ENCODE peak calls at places on chromosomes 6 and 20, in seven cellular contexts. C, O, Q, H, R, B and A are unnamed samples.

GRCh38 chr6:79818471-79818870 is 128.9 kb downstream of the ELOVL4 start:
- DNase-seq in Q (no peak), C (no peak), H (no peak), R (no peak), O (no peak), B (no peak), A (peak)

GRCh38 chr6:82924799-82925535 is 140.7 kb downstream of the UBE3D start:
- DNase-seq in H (peak), C (no peak), B (no peak), Q (no peak), R (no peak), O (no peak), A (no peak)

GRCh38 chr6:124487778-124488431 is 474.3 kb upstream of the RNF217 start:
- DNase-seq in C (no peak), H (peak), B (no peak), O (peak), R (no peak), Q (peak), A (peak)

GRCh38 chr6:87639373-87639772 is 49.4 kb downstream of the ORC3 start:
- DNase-seq in R (no peak), Q (no peak), C (no peak), H (no peak), B (no peak), O (no peak), A (no peak)

GRCh38 chr6:125793863-125794262 is 3.1 kb downstream of the NCOA7 start:
- DNase-seq in H (peak), B (no peak), C (no peak), R (no peak), O (no peak), Q (no peak), A (no peak)

GRCh38 chr20:48649868-48650267 is 177.9 kb downstream of the PREX1 start:
- DNase-seq in R (no peak), O (no peak), C (no peak), H (no peak), B (no peak), Q (no peak), A (no peak)

GRCh38 chr6:20661721-20662120 is 127.5 kb downstream of the CDKAL1 start:
- DNase-seq in R (no peak), O (no peak), H (peak), B (no peak), C (no peak), Q (no peak), A (peak)

GRCh38 chr6:126117251-126117650 is 130.9 kb downstream of the TRMT11 start:
- DNase-seq in B (no peak), Q (no peak), H (peak), O (no peak), R (no peak), C (no peak), A (no peak)

GRCh38 chr6:449486-450419 is 58.2 kb downstream of the IRF4 start:
- DNase-seq in B (no peak), O (no peak), R (no peak), H (no peak), C (no peak), Q (no peak), A (no peak)

GRCh38 chr6:136956590-136957573 is 34.8 kb downstream of the SLC35D3 start:
- DNase-seq in B (peak), C (no peak), Q (no peak), R (peak), H (no peak), O (peak), A (peak)

GRCh38 chr20:53707341-53708102 is 113.9 kb upstream of the ZNF217 start:
- DNase-seq in H (peak), Q (peak), R (peak), C (no peak), O (peak), B (no peak), A (no peak)

GRCh38 chr6:170575250-170575649 is 9.2 kb downstream of the PDCD2 start:
- DNase-seq in H (peak), O (peak), B (no peak), R (no peak), Q (peak), C (no peak), A (no peak)

GRCh38 chr20:32368930-32369329 is 10.8 kb downstream of the ASXL1 start:
- DNase-seq in R (peak), O (peak), C (no peak), B (peak), H (peak), Q (peak), A (no peak)

GRCh38 chr6:30344868-30345671 is at the start of gene RPP21:
- DNase-seq in Q (peak), C (peak), R (peak), O (peak), H (peak), B (peak), A (peak)

GRCh38 chr20:37406010-37406998 is 60.4 kb downstream of the SRC start:
- DNase-seq in H (peak), B (peak), C (no peak), O (peak), R (peak), Q (no peak), A (peak)

GRCh38 chr20:46694484-46694883 is 5.2 kb upstream of the TP53RK start:
- DNase-seq in O (no peak), B (no peak), Q (no peak), C (no peak), H (peak), R (peak), A (peak)

GRCh38 chr20:47355489-47356219 is 845 bp downstream of the ZMYND8 start:
- DNase-seq in B (peak), H (peak), R (peak), Q (no peak), O (peak), C (no peak), A (no peak)

GRCh38 chr20:63323298-63323820 is 30.4 kb downstream of the COL20A1 start:
- DNase-seq in Q (no peak), R (no peak), B (no peak), C (no peak), O (no peak), H (peak), A (no peak)

GRCh38 chr6:16758163-16758975 is 2.9 kb downstream of the ATXN1 start:
- DNase-seq in C (no peak), Q (no peak), R (no peak), B (peak), H (peak), O (peak), A (peak)

GRCh38 chr20:48298851-48299484 is 513.7 kb upstream of the SULF2 start:
- DNase-seq in Q (peak), C (peak), R (no peak), B (peak), H (peak), O (peak), A (peak)

GRCh38 chr6:97765480-97765879 is 482.5 kb upstream of the MMS22L start:
- DNase-seq in C (no peak), Q (peak), O (no peak), H (peak), R (no peak), B (no peak), A (no peak)

GRCh38 chr20:25989196-25989595 is 292.5 kb upstream of the ZNF337 start:
- DNase-seq in R (no peak), Q (no peak), B (no peak), O (no peak), H (no peak), C (no peak), A (no peak)

GRCh38 chr20:25985597-25985996 is 288.9 kb upstream of the ZNF337 start:
- DNase-seq in B (no peak), Q (no peak), R (no peak), H (no peak), C (no peak), O (no peak), A (no peak)

GRCh38 chr20:25987073-25987927 is 290.6 kb upstream of the ZNF337 start:
- DNase-seq in H (peak), C (peak), Q (peak), O (no peak), B (peak), R (peak), A (peak)

DNA sequence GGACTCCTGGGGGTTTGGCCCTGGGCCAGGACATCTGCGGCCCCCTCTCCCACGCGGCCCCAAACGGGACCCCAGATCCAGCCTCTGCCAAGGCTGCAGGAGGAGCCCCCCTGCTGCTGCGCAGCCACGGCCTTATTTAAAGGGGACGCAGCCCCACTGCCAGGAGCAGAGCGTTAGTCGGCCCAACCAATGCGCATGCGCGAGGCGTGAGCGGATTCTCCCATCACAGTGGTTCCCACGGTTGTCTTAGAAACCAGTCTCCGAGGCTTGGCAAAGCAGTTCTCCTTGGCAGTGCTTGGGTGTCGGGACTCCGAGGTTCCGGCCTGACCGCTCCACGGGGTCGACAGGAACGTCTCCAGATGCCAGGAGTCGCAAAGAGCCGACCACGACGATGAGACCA is 288.3 kb upstream of the ZNF337 start:
- DNase-seq in H (peak), C (peak), R (no peak), O (no peak), Q (no peak), B (no peak), A (peak)
- H3K4me3 ChIP-seq in H (peak), C (peak), R (no peak), O (peak), Q (peak), B (no peak), A (no peak)

GRCh38 chr6:159063549-159063948 is 18.8 kb upstream of the TAGAP start:
- DNase-seq in O (no peak), C (no peak), H (no peak), Q (no peak), B (no peak), R (no peak), A (no peak)

GRCh38 chr6:159066479-159066878 is 21.7 kb upstream of the TAGAP start:
- DNase-seq in B (no peak), Q (no peak), H (peak), C (no peak), R (no peak), O (no peak), A (no peak)

GRCh38 chr6:159062965-159063364 is 18.2 kb upstream of the TAGAP start:
- DNase-seq in Q (no peak), O (no peak), H (no peak), C (no peak), B (no peak), R (peak), A (no peak)

GRCh38 chr6:159065751-159066329 is 21.0 kb upstream of the TAGAP start:
- DNase-seq in O (no peak), H (no peak), R (no peak), B (no peak), C (no peak), Q (no peak), A (no peak)

DNA sequence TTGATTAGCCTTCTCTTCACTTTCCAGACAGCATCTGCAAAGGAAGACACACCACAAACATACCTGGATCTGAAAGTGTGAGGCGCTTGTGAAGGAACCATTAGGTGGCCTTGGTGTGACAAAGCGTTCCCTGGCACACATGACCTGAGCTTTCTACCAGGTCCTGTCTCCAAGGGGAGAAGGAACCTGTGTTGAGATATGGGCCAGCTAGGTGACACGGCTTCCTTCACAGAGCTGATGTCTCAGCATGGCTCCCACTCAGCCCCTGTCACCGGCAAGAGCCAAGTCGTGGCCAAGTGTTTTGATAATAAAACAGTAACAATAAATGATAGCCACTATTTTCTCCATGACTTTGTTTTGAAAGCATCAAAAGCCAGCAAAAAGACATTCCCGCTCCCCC is 20.3 kb upstream of the TAGAP start:
- DNase-seq in O (no peak), H (no peak), B (no peak), C (no peak), Q (no peak), R (no peak), A (no peak)
- H3K27ac ChIP-seq in O (no peak), H (no peak), B (no peak), C (no peak), Q (no peak), R (no peak), A (no peak)

GRCh38 chr6:141326925-141327324 is 805.8 kb upstream of the GJE1 start:
- DNase-seq in R (no peak), C (no peak), O (no peak), Q (no peak), H (no peak), B (no peak), A (no peak)
- H3K4me3 ChIP-seq in R (no peak), C (peak), O (peak), Q (peak), H (peak), B (no peak), A (peak)

DNA sequence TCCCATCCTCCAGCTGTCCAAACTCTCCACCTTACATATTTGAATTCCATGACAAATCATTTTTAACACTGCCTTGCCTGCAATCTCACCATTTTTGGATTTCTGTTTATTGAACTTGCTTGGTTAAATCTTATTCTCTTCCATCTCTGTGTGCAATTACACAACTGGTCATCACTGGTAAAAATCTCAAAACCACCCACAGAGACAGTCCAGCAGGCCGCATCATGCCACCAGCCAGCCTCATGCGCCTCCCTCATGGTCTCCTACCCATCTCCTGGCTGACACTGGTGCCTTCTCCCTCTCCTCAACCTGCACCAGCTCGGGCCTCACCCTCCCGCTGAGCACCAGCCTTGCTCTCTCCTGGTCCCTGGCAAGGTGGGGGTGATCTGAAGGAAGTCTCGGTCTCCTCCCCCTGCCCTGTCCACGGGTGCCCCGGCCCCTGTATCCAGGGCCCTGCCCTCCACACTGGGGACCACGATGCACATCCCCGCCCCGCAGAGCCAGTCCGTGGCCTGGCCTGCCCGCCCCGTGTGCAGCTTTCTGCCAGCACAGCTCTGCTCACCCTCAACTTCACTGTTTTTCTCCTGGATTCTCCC is 92.0 kb downstream of the THBS2 start:
- DNase-seq in O (no peak), B (no peak), H (peak), R (no peak), Q (no peak), C (no peak), A (no peak)
- H3K27ac ChIP-seq in O (no peak), B (no peak), H (peak), R (no peak), Q (no peak), C (no peak), A (no peak)